ENCODE peak calls at places on chromosomes 13 and 19, in eight cellular contexts. U is uterus, W is fibroblast of the aortic adventitia, C is fibroblast of mammary gland, E is tibial artery, S is BE2C, Y is endothelial cell of umbilical vein, P is H1. I is an unnamed sample.

GRCh38 chr19:2734589-2735288 is 5.1 kb downstream of the SLC39A3 start:
- DNase-seq in U (no peak), W (no peak), C (no peak), E (no peak), S (peak), Y (no peak), P (no peak), I (no peak)

GRCh38 chr13:41178040-41178439 is 16.3 kb downstream of the KBTBD7 start:
- DNase-seq in U (no peak), W (peak), C (peak), E (no peak), S (no peak), Y (no peak), P (no peak), I (no peak)

GRCh38 chr19:4208385-4209094 is 20.8 kb upstream of the EBI3 start:
- DNase-seq in U (no peak), W (no peak), C (peak), E (no peak), S (no peak), Y (no peak), P (peak), I (no peak)

GRCh38 chr13:33798023-33798422 is 19.9 kb upstream of the RFC3 start:
- DNase-seq in U (no peak), W (no peak), C (no peak), E (no peak), S (no peak), Y (no peak), P (no peak), I (no peak)

GRCh38 chr13:36758345-36758744 is 60.7 kb upstream of the RFXAP start:
- DNase-seq in U (no peak), W (no peak), C (no peak), E (no peak), S (peak), Y (no peak), P (no peak), I (no peak)

GRCh38 chr13:79966502-79966901 is 374.4 kb downstream of the SPRY2 start:
- DNase-seq in U (no peak), W (peak), C (peak), E (no peak), S (no peak), Y (no peak), P (no peak), I (no peak)

GRCh38 chr13:94058821-94059360 is 420.6 kb downstream of the DCT start:
- DNase-seq in U (no peak), W (no peak), C (no peak), E (no peak), S (no peak), Y (no peak), P (no peak), I (no peak)

GRCh38 chr19:11130824-11131455 is 24.6 kb downstream of the SPC24 start:
- DNase-seq in U (peak), W (peak), C (peak), E (peak), S (peak), Y (peak), P (peak), I (no peak)

GRCh38 chr13:27973291-27973690 is 4.2 kb upstream of the CDX2 start:
- DNase-seq in U (no peak), W (no peak), C (no peak), E (peak), S (no peak), Y (no peak), P (no peak), I (no peak)

GRCh38 chr13:78241278-78241919 is 322.8 kb upstream of the EDNRB start:
- DNase-seq in U (no peak), W (peak), C (peak), E (no peak), S (peak), Y (peak), P (peak), I (no peak)

GRCh38 chr19:5225486-5226345 is 114.9 kb downstream of the PTPRS start:
- DNase-seq in U (no peak), W (no peak), C (no peak), E (no peak), S (peak), Y (no peak), P (peak), I (no peak)

GRCh38 chr19:43300876-43301765 is 31.8 kb upstream of the PSG9 start:
- DNase-seq in U (no peak), W (no peak), C (no peak), E (no peak), S (no peak), Y (no peak), P (no peak), I (no peak)

GRCh38 chr19:45428385-45429231 is 4.9 kb upstream of the ERCC1 start:
- DNase-seq in U (peak), W (no peak), C (peak), E (peak), S (peak), Y (peak), P (peak), I (no peak)

GRCh38 chr13:76048675-76049396 is 412.7 kb downstream of the LMO7 start:
- DNase-seq in U (no peak), W (peak), C (no peak), E (no peak), S (no peak), Y (no peak), P (no peak), I (no peak)

GRCh38 chr13:94177041-94177440 is 302.4 kb downstream of the DCT start:
- DNase-seq in U (no peak), W (no peak), C (peak), E (no peak), S (no peak), Y (no peak), P (no peak), I (no peak)

GRCh38 chr13:62678039-62678438 is 1262.4 kb upstream of the PCDH20 start:
- DNase-seq in U (no peak), W (no peak), C (no peak), E (no peak), S (no peak), Y (no peak), P (no peak), I (no peak)

GRCh38 chr19:14218615-14219330 is 12.8 kb upstream of the ADGRL1 start:
- DNase-seq in U (no peak), W (peak), C (peak), E (no peak), S (no peak), Y (no peak), P (no peak), I (no peak)

GRCh38 chr19:4061178-4061682 is 5.5 kb downstream of the ZBTB7A start:
- DNase-seq in U (peak), W (peak), C (peak), E (peak), S (no peak), Y (no peak), P (no peak), I (no peak)

GRCh38 chr13:30850867-30851211 is 55.2 kb upstream of the MEDAG start:
- DNase-seq in U (no peak), W (no peak), C (no peak), E (no peak), S (no peak), Y (no peak), P (no peak), I (no peak)

GRCh38 chr13:102913924-102914628 is 68.2 kb downstream of the ERCC5 start:
- DNase-seq in U (no peak), W (peak), C (peak), E (no peak), S (no peak), Y (peak), P (no peak), I (no peak)

GRCh38 chr19:51712461-51713081 is 11.2 kb downstream of the HAS1 start:
- DNase-seq in U (no peak), W (peak), C (peak), E (no peak), S (no peak), Y (no peak), P (peak), I (no peak)
- TF ChIP-seq CTCF in U (no peak), W (peak), C (peak), E (no peak), S (peak), Y (peak), P (peak), I (peak)

DNA sequence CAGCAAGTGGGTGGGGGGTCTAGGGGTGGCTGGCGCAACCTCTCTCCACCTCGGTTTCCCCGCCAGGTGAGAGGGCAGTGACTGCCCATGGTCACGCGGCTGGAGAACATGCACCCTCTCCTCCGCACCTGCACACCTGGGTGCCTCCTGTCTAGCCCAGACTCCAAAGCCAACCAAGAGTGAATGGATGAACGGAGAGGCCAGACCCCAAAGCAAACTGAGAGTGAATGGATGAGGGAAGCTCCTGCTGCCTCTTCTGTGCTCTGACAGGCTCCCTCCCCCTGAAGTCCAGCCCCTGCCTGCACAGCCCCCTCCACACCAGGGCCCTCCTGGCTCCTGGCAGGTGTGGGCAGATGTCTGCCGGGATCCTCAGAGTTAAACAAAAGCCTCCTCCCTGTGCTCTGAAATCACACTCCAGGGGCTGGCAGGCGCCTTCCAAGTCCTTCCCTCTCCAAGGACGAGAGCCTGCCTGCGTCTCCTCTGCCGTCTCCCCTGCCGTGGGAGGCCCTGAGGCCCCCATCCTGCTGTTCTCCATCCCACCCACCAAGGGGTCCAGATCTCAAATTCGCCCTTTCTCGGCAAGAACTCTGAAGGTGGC is 2.2 kb downstream of the SBNO2 start:
- DNase-seq in U (no peak), W (peak), C (no peak), E (no peak), S (no peak), Y (no peak), P (no peak), I (no peak)
- H3K4me3 ChIP-seq in U (peak), W (peak), C (peak), E (peak), S (no peak), Y (no peak), P (no peak), I (no peak)

DNA sequence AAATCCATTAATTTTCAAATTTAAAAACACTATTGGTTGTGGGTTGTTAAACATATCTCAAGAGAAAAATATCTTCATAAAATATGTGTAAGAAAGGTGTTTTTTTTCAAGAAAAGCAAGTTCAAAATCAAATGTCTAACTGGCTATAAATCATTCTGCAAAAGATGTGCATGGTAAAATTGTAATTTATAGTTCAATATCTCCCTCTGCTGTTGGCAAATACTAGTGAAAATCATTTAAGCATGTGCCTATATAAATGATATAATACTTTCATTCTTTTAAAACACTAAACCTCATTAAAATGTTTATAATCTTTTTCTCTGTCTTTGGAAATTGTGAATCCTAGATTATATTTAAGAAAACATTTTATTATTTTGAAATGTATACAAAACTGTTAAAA is 17.2 kb upstream of the SLITRK6 start:
- DNase-seq in U (no peak), W (no peak), C (peak), E (no peak), S (no peak), Y (no peak), P (no peak), I (no peak)
- TF ChIP-seq CTCF in U (no peak), W (no peak), C (no peak), E (no peak), S (peak), Y (no peak), P (no peak), I (no peak)

DNA sequence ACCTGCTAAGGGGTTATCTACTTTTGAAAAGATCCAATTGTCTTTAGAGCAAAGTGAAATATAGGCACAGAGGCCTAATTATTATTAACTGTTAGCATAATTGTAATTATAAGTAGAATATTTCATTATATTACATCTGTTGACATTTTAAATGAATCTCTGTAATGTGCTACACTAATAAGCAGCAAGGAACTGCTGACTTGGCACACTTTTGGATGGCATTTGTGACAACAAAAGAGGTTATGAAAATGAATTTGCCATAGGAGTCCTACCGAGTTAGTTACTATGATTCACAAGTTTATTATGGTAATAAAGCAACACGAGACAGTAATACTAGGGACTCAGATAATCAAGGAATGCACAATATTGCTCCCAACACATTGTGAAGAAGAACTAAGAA is 213.8 kb upstream of the PCDH9 start:
- DNase-seq in U (no peak), W (no peak), C (no peak), E (no peak), S (no peak), Y (no peak), P (no peak), I (no peak)
- H3K4me3 ChIP-seq in U (no peak), W (no peak), C (no peak), E (no peak), S (no peak), Y (no peak), P (no peak), I (no peak)

GRCh38 chr13:110644892-110645521 is 29.7 kb downstream of the NAXD start:
- DNase-seq in U (peak), W (peak), C (peak), E (peak), S (peak), Y (peak), P (peak), I (no peak)
- TF ChIP-seq CTCF in U (peak), W (peak), C (peak), E (peak), S (peak), Y (peak), P (peak), I (peak)

GRCh38 chr19:15251010-15251748 is 18.9 kb upstream of the EPHX3 start:
- DNase-seq in U (peak), W (peak), C (peak), E (peak), S (no peak), Y (peak), P (no peak), I (no peak)
- H3K4me3 ChIP-seq in U (no peak), W (peak), C (no peak), E (peak), S (no peak), Y (no peak), P (no peak), I (no peak)

GRCh38 chr13:52399708-52400107 is 6.3 kb downstream of the THSD1 start:
- DNase-seq in U (no peak), W (peak), C (peak), E (no peak), S (no peak), Y (peak), P (no peak), I (no peak)
- TF ChIP-seq CTCF in U (no peak), W (peak), C (peak), E (no peak), S (no peak), Y (peak), P (peak), I (no peak)

GRCh38 chr19:46785980-46786235 is 2.5 kb downstream of the SLC1A5 start:
- DNase-seq in U (no peak), W (no peak), C (no peak), E (no peak), S (no peak), Y (no peak), P (no peak), I (no peak)

GRCh38 chr19:46782355-46783019 is 5.9 kb downstream of the SLC1A5 start:
- DNase-seq in U (no peak), W (no peak), C (no peak), E (no peak), S (no peak), Y (no peak), P (no peak), I (no peak)

GRCh38 chr19:46784262-46785053 is 3.9 kb downstream of the SLC1A5 start:
- DNase-seq in U (peak), W (peak), C (peak), E (peak), S (peak), Y (peak), P (peak), I (peak)

GRCh38 chr19:46785054-46785979 is 3.1 kb downstream of the SLC1A5 start:
- DNase-seq in U (no peak), W (peak), C (peak), E (no peak), S (no peak), Y (no peak), P (no peak), I (no peak)

DNA sequence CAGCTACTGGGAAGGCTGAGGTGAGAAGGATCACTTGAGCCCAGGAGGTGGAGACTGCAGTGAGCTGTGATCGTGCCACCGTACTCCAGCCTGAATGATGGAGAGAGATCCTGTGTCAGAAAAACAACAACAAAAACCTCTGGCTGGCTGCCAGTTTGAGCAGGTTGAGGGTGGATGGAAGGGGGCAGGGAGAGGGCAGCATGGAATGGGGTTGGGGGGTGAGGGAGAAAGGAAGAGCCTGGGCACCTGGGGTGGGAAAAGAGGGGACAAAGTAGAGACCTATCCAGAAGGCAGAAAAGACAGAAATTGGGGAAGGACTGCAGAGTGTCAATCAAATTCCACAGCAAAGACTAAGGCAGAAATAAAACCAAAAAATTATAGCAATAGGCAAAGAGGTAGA is 4.7 kb downstream of the SLC1A5 start:
- DNase-seq in U (no peak), W (no peak), C (no peak), E (no peak), S (no peak), Y (no peak), P (no peak), I (no peak)
- H3K4me3 ChIP-seq in U (no peak), W (peak), C (no peak), E (no peak), S (peak), Y (no peak), P (no peak), I (peak)

GRCh38 chr13:100725472-100725871 is 50.9 kb upstream of the TMTC4 start:
- DNase-seq in U (no peak), W (no peak), C (no peak), E (no peak), S (no peak), Y (no peak), P (no peak), I (no peak)
- TF ChIP-seq CTCF in U (no peak), W (no peak), C (no peak), E (no peak), S (no peak), Y (no peak), P (no peak), I (no peak)

I was measured in GM12864.